ENCODE peak calls at places on chromosomes 7 and 10, in four cellular contexts. One of them, this sample, is unnamed.

GRCh38 chr10:10881132-10881813 is 136.4 kb upstream of the CELF2 start:
- DNase-seq in lower leg skin: no peak
- DNase-seq in activated CD8-positive, alpha-beta memory T cell treated with anti-CD3 and anti-CD28 coated beads for 4 hours: no peak
- DNase-seq in nephron progenitor cell: no peak
- DNase-seq in this sample: no peak

GRCh38 chr7:30173058-30173897 is 38.5 kb downstream of the MTURN start:
- DNase-seq in lower leg skin: peak
- DNase-seq in activated CD8-positive, alpha-beta memory T cell treated with anti-CD3 and anti-CD28 coated beads for 4 hours: no peak
- DNase-seq in nephron progenitor cell: no peak
- DNase-seq in this sample: no peak

GRCh38 chr7:117659453-117660086 is 179.7 kb downstream of the CFTR start:
- DNase-seq in lower leg skin: no peak
- DNase-seq in activated CD8-positive, alpha-beta memory T cell treated with anti-CD3 and anti-CD28 coated beads for 4 hours: no peak
- DNase-seq in nephron progenitor cell: no peak
- DNase-seq in this sample: no peak

GRCh38 chr10:27223964-27224363 is 16.6 kb downstream of the ACBD5 start:
- DNase-seq in lower leg skin: no peak
- DNase-seq in activated CD8-positive, alpha-beta memory T cell treated with anti-CD3 and anti-CD28 coated beads for 4 hours: no peak
- DNase-seq in nephron progenitor cell: peak
- DNase-seq in this sample: no peak

GRCh38 chr7:144738708-144739314 is 97.0 kb downstream of the TPK1 start:
- DNase-seq in lower leg skin: no peak
- DNase-seq in activated CD8-positive, alpha-beta memory T cell treated with anti-CD3 and anti-CD28 coated beads for 4 hours: no peak
- DNase-seq in nephron progenitor cell: no peak
- DNase-seq in this sample: no peak

GRCh38 chr7:30280631-30281030 is 3.8 kb upstream of the ZNRF2 start:
- DNase-seq in lower leg skin: no peak
- DNase-seq in activated CD8-positive, alpha-beta memory T cell treated with anti-CD3 and anti-CD28 coated beads for 4 hours: no peak
- DNase-seq in nephron progenitor cell: no peak
- DNase-seq in this sample: no peak

GRCh38 chr7:134696261-134696660 is 49.6 kb downstream of the BPGM start:
- DNase-seq in lower leg skin: no peak
- DNase-seq in activated CD8-positive, alpha-beta memory T cell treated with anti-CD3 and anti-CD28 coated beads for 4 hours: no peak
- DNase-seq in nephron progenitor cell: no peak
- DNase-seq in this sample: no peak

GRCh38 chr10:132572545-132572937 is 35.0 kb downstream of the INPP5A start:
- DNase-seq in lower leg skin: no peak
- DNase-seq in activated CD8-positive, alpha-beta memory T cell treated with anti-CD3 and anti-CD28 coated beads for 4 hours: no peak
- DNase-seq in nephron progenitor cell: no peak
- DNase-seq in this sample: no peak

GRCh38 chr10:92891885-92892705 is 43.8 kb downstream of the EXOC6 start:
- DNase-seq in lower leg skin: no peak
- DNase-seq in activated CD8-positive, alpha-beta memory T cell treated with anti-CD3 and anti-CD28 coated beads for 4 hours: no peak
- DNase-seq in nephron progenitor cell: no peak
- DNase-seq in this sample: no peak

GRCh38 chr10:33347227-33347626 is 12.8 kb upstream of the NRP1 start:
- DNase-seq in lower leg skin: no peak
- DNase-seq in activated CD8-positive, alpha-beta memory T cell treated with anti-CD3 and anti-CD28 coated beads for 4 hours: no peak
- DNase-seq in nephron progenitor cell: no peak
- DNase-seq in this sample: no peak

GRCh38 chr10:33180390-33180789 is 154.1 kb downstream of the NRP1 start:
- DNase-seq in lower leg skin: no peak
- DNase-seq in activated CD8-positive, alpha-beta memory T cell treated with anti-CD3 and anti-CD28 coated beads for 4 hours: no peak
- DNase-seq in nephron progenitor cell: no peak
- DNase-seq in this sample: no peak

GRCh38 chr10:17175551-17175950 is 25.9 kb downstream of the TRDMT1 start:
- DNase-seq in lower leg skin: no peak
- DNase-seq in activated CD8-positive, alpha-beta memory T cell treated with anti-CD3 and anti-CD28 coated beads for 4 hours: no peak
- DNase-seq in nephron progenitor cell: no peak
- DNase-seq in this sample: no peak

GRCh38 chr10:77702166-77702565 is 64.6 kb upstream of the KCNMA1 start:
- DNase-seq in lower leg skin: no peak
- DNase-seq in activated CD8-positive, alpha-beta memory T cell treated with anti-CD3 and anti-CD28 coated beads for 4 hours: no peak
- DNase-seq in nephron progenitor cell: no peak
- DNase-seq in this sample: no peak

GRCh38 chr7:158734861-158735260 is 30.3 kb upstream of the NCAPG2 start:
- DNase-seq in lower leg skin: no peak
- DNase-seq in activated CD8-positive, alpha-beta memory T cell treated with anti-CD3 and anti-CD28 coated beads for 4 hours: no peak
- DNase-seq in nephron progenitor cell: no peak
- DNase-seq in this sample: no peak

GRCh38 chr10:112585052-112585451 is 138.0 kb downstream of the VTI1A start:
- DNase-seq in lower leg skin: peak
- DNase-seq in activated CD8-positive, alpha-beta memory T cell treated with anti-CD3 and anti-CD28 coated beads for 4 hours: no peak
- DNase-seq in nephron progenitor cell: no peak
- DNase-seq in this sample: no peak

GRCh38 chr10:46551701-46552525 is 4.5 kb downstream of the GPRIN2 start:
- DNase-seq in lower leg skin: peak
- DNase-seq in activated CD8-positive, alpha-beta memory T cell treated with anti-CD3 and anti-CD28 coated beads for 4 hours: no peak
- DNase-seq in nephron progenitor cell: peak
- DNase-seq in this sample: no peak

GRCh38 chr10:66782776-66783175 is 143.1 kb upstream of the LRRTM3 start:
- DNase-seq in lower leg skin: no peak
- DNase-seq in activated CD8-positive, alpha-beta memory T cell treated with anti-CD3 and anti-CD28 coated beads for 4 hours: no peak
- DNase-seq in nephron progenitor cell: no peak
- DNase-seq in this sample: no peak

GRCh38 chr7:84354866-84355265 is 160.3 kb upstream of the SEMA3A start:
- DNase-seq in lower leg skin: no peak
- DNase-seq in activated CD8-positive, alpha-beta memory T cell treated with anti-CD3 and anti-CD28 coated beads for 4 hours: no peak
- DNase-seq in nephron progenitor cell: no peak
- DNase-seq in this sample: no peak

This sample was measured in SIG-M5.